ENCODE peak calls at places on chromosomes 2 and 18, in eight cellular contexts. One of them, this sample, is unnamed.

GRCh38 chr2:234677758-234678538 is 181.1 kb upstream of the ARL4C start:
- DNase-seq in IMR-90: peak
- DNase-seq in GM12864: no peak
- DNase-seq in heart right ventricle: no peak
- DNase-seq in left ventricle myocardium inferior: no peak
- DNase-seq in GM23338: no peak
- DNase-seq in GM23248: peak
- DNase-seq in AG04450: no peak
- DNase-seq in this sample: peak

GRCh38 chr2:220001693-220002260 is 374.3 kb downstream of the SLC4A3 start:
- DNase-seq in AG04450: no peak
- DNase-seq in heart right ventricle: no peak
- DNase-seq in GM12864: no peak
- DNase-seq in left ventricle myocardium inferior: no peak
- DNase-seq in IMR-90: peak
- DNase-seq in GM23338: no peak
- DNase-seq in GM23248: peak
- DNase-seq in this sample: no peak

GRCh38 chr2:214193943-214194342 is 216.9 kb upstream of the VWC2L start:
- DNase-seq in IMR-90: peak
- DNase-seq in left ventricle myocardium inferior: no peak
- DNase-seq in heart right ventricle: no peak
- DNase-seq in AG04450: peak
- DNase-seq in GM23338: no peak
- DNase-seq in GM12864: no peak
- DNase-seq in GM23248: peak
- DNase-seq in this sample: peak

GRCh38 chr18:23580677-23581367 is 5.5 kb downstream of the NPC1 start:
- DNase-seq in AG04450: peak
- DNase-seq in GM12864: no peak
- DNase-seq in IMR-90: peak
- DNase-seq in heart right ventricle: no peak
- DNase-seq in left ventricle myocardium inferior: no peak
- DNase-seq in GM23248: peak
- DNase-seq in GM23338: no peak
- DNase-seq in this sample: peak

GRCh38 chr18:26470011-26470637 is 78.2 kb downstream of the KCTD1 start:
- DNase-seq in heart right ventricle: no peak
- DNase-seq in AG04450: peak
- DNase-seq in GM23248: no peak
- DNase-seq in IMR-90: peak
- DNase-seq in GM12864: peak
- DNase-seq in left ventricle myocardium inferior: no peak
- DNase-seq in GM23338: no peak
- DNase-seq in this sample: no peak

GRCh38 chr2:122191331-122191730 is 435.9 kb downstream of the TSN start:
- DNase-seq in IMR-90: no peak
- DNase-seq in heart right ventricle: no peak
- DNase-seq in left ventricle myocardium inferior: no peak
- DNase-seq in GM23338: peak
- DNase-seq in GM23248: peak
- DNase-seq in AG04450: no peak
- DNase-seq in GM12864: no peak
- DNase-seq in this sample: peak

GRCh38 chr2:12709207-12709522 is 7.6 kb upstream of the TRIB2 start:
- DNase-seq in left ventricle myocardium inferior: no peak
- DNase-seq in IMR-90: no peak
- DNase-seq in GM12864: no peak
- DNase-seq in GM23248: no peak
- DNase-seq in AG04450: no peak
- DNase-seq in GM23338: no peak
- DNase-seq in heart right ventricle: no peak
- DNase-seq in this sample: no peak

GRCh38 chr2:219497495-219498279 is 1.0 kb upstream of the GMPPA start:
- DNase-seq in heart right ventricle: peak
- DNase-seq in IMR-90: peak
- DNase-seq in GM23248: peak
- DNase-seq in GM12864: peak
- DNase-seq in GM23338: peak
- DNase-seq in AG04450: peak
- DNase-seq in left ventricle myocardium inferior: peak
- DNase-seq in this sample: peak

GRCh38 chr2:101500860-101501259 is 25.9 kb upstream of the RFX8 start:
- DNase-seq in left ventricle myocardium inferior: no peak
- DNase-seq in GM23248: peak
- DNase-seq in GM23338: no peak
- DNase-seq in GM12864: no peak
- DNase-seq in IMR-90: peak
- DNase-seq in AG04450: no peak
- DNase-seq in heart right ventricle: peak
- DNase-seq in this sample: no peak

GRCh38 chr2:158501301-158501700 is 44.5 kb downstream of the PKP4 start:
- DNase-seq in GM23248: no peak
- DNase-seq in heart right ventricle: peak
- DNase-seq in left ventricle myocardium inferior: peak
- DNase-seq in AG04450: no peak
- DNase-seq in IMR-90: no peak
- DNase-seq in GM23338: no peak
- DNase-seq in GM12864: no peak
- DNase-seq in this sample: no peak

GRCh38 chr2:157899125-157899839 is 23.2 kb upstream of the ACVR1 start:
- DNase-seq in AG04450: no peak
- DNase-seq in GM23338: no peak
- DNase-seq in heart right ventricle: no peak
- DNase-seq in GM12864: peak
- DNase-seq in left ventricle myocardium inferior: no peak
- DNase-seq in IMR-90: no peak
- DNase-seq in GM23248: no peak
- DNase-seq in this sample: no peak

GRCh38 chr2:56185582-56186046 is 1.8 kb downstream of the CCDC85A start:
- DNase-seq in GM12864: no peak
- DNase-seq in AG04450: no peak
- DNase-seq in IMR-90: no peak
- DNase-seq in GM23338: peak
- DNase-seq in left ventricle myocardium inferior: peak
- DNase-seq in GM23248: peak
- DNase-seq in heart right ventricle: peak
- DNase-seq in this sample: peak

GRCh38 chr2:59926706-59927105 is 626.7 kb downstream of the BCL11A start:
- DNase-seq in heart right ventricle: no peak
- DNase-seq in IMR-90: no peak
- DNase-seq in GM23248: no peak
- DNase-seq in GM23338: no peak
- DNase-seq in GM12864: no peak
- DNase-seq in left ventricle myocardium inferior: no peak
- DNase-seq in AG04450: no peak
- DNase-seq in this sample: no peak

GRCh38 chr18:47997338-47997780 is 66.9 kb upstream of the SMAD2 start:
- DNase-seq in GM23248: no peak
- DNase-seq in left ventricle myocardium inferior: no peak
- DNase-seq in AG04450: no peak
- DNase-seq in GM23338: peak
- DNase-seq in IMR-90: no peak
- DNase-seq in heart right ventricle: no peak
- DNase-seq in GM12864: no peak
- DNase-seq in this sample: no peak

GRCh38 chr2:167489307-167489706 is 601.0 kb downstream of the XIRP2 start:
- DNase-seq in heart right ventricle: no peak
- DNase-seq in GM23248: no peak
- DNase-seq in left ventricle myocardium inferior: no peak
- DNase-seq in IMR-90: no peak
- DNase-seq in GM12864: no peak
- DNase-seq in AG04450: no peak
- DNase-seq in GM23338: no peak
- DNase-seq in this sample: no peak

GRCh38 chr2:150292807-150293206 is 194.7 kb downstream of the RND3 start:
- DNase-seq in GM23338: no peak
- DNase-seq in heart right ventricle: no peak
- DNase-seq in AG04450: no peak
- DNase-seq in GM12864: no peak
- DNase-seq in left ventricle myocardium inferior: no peak
- DNase-seq in IMR-90: peak
- DNase-seq in GM23248: peak
- DNase-seq in this sample: peak

GRCh38 chr18:28729321-28729720 is 552.4 kb upstream of the CDH2 start:
- DNase-seq in left ventricle myocardium inferior: no peak
- DNase-seq in GM23248: peak
- DNase-seq in GM23338: no peak
- DNase-seq in heart right ventricle: no peak
- DNase-seq in AG04450: no peak
- DNase-seq in IMR-90: peak
- DNase-seq in GM12864: no peak
- DNase-seq in this sample: peak

GRCh38 chr2:165390875-165391274 is 78.6 kb upstream of the CSRNP3 start:
- DNase-seq in GM23338: no peak
- DNase-seq in left ventricle myocardium inferior: no peak
- DNase-seq in heart right ventricle: no peak
- DNase-seq in AG04450: no peak
- DNase-seq in GM23248: no peak
- DNase-seq in GM12864: no peak
- DNase-seq in IMR-90: no peak
- DNase-seq in this sample: no peak

GRCh38 chr2:111036042-111036441 is 84.7 kb upstream of the BCL2L11 start:
- DNase-seq in heart right ventricle: no peak
- DNase-seq in IMR-90: no peak
- DNase-seq in GM12864: no peak
- DNase-seq in AG04450: no peak
- DNase-seq in GM23248: no peak
- DNase-seq in left ventricle myocardium inferior: no peak
- DNase-seq in GM23338: no peak
- DNase-seq in this sample: no peak

GRCh38 chr18:28204154-28204553 is 27.2 kb upstream of the CDH2 start:
- DNase-seq in left ventricle myocardium inferior: no peak
- DNase-seq in GM12864: no peak
- DNase-seq in GM23248: peak
- DNase-seq in AG04450: peak
- DNase-seq in IMR-90: peak
- DNase-seq in GM23338: no peak
- DNase-seq in heart right ventricle: no peak
- DNase-seq in this sample: peak

GRCh38 chr2:177403822-177404221 is 11.2 kb downstream of the AGPS start:
- DNase-seq in GM12864: no peak
- DNase-seq in AG04450: no peak
- DNase-seq in GM23248: peak
- DNase-seq in GM23338: no peak
- DNase-seq in left ventricle myocardium inferior: no peak
- DNase-seq in heart right ventricle: no peak
- DNase-seq in IMR-90: no peak
- DNase-seq in this sample: peak

GRCh38 chr2:42048318-42049251 is 764 bp downstream of the PKDCC start:
- DNase-seq in AG04450: no peak
- DNase-seq in GM12864: no peak
- DNase-seq in GM23338: peak
- DNase-seq in left ventricle myocardium inferior: no peak
- DNase-seq in GM23248: peak
- DNase-seq in heart right ventricle: no peak
- DNase-seq in IMR-90: peak
- DNase-seq in this sample: no peak
- H3K4me3 ChIP-seq in AG04450: peak
- H3K4me3 ChIP-seq in GM12864: peak
- H3K4me3 ChIP-seq in GM23338: peak
- H3K4me3 ChIP-seq in left ventricle myocardium inferior: peak
- H3K4me3 ChIP-seq in GM23248: peak
- H3K4me3 ChIP-seq in heart right ventricle: peak
- H3K4me3 ChIP-seq in IMR-90: peak
- H3K4me3 ChIP-seq in this sample: no peak

GRCh38 chr2:38174646-38175096 is 98.7 kb upstream of the CYP1B1 start:
- DNase-seq in IMR-90: peak
- DNase-seq in GM23338: no peak
- DNase-seq in GM12864: no peak
- DNase-seq in GM23248: peak
- DNase-seq in left ventricle myocardium inferior: no peak
- DNase-seq in AG04450: peak
- DNase-seq in heart right ventricle: no peak
- DNase-seq in this sample: peak
- H3K4me3 ChIP-seq in IMR-90: no peak
- H3K4me3 ChIP-seq in GM23338: no peak
- H3K4me3 ChIP-seq in GM12864: no peak
- H3K4me3 ChIP-seq in GM23248: no peak
- H3K4me3 ChIP-seq in left ventricle myocardium inferior: no peak
- H3K4me3 ChIP-seq in AG04450: no peak
- H3K4me3 ChIP-seq in heart right ventricle: no peak
- H3K4me3 ChIP-seq in this sample: no peak

DNA sequence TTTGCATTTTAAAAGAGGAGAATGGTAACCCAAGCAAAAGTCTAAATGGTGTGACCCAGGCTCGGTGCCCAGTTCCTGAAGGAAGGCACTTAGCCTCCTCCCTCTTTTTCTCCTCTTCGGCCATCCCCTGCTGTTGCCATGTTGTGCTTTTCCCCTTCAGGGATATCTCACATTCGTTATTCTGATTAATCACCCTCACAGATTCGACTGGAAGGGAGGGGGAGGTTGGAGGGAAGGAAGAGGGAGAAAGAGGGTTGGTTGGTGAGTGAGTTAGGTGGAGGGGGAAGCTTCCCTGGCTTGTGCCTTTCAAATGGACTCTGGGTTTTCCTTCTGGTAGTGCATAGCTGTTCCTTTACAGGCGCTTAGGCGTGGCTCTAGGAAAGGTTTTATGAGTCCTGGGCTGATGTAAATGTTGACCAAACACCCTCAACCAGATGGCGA is 39.0 kb upstream of the LYPD6B start:
- DNase-seq in GM23338: peak
- DNase-seq in IMR-90: no peak
- DNase-seq in AG04450: no peak
- DNase-seq in heart right ventricle: no peak
- DNase-seq in GM12864: no peak
- DNase-seq in GM23248: peak
- DNase-seq in left ventricle myocardium inferior: no peak
- DNase-seq in this sample: no peak
- H3K4me3 ChIP-seq in GM23338: peak
- H3K4me3 ChIP-seq in IMR-90: no peak
- H3K4me3 ChIP-seq in AG04450: no peak
- H3K4me3 ChIP-seq in heart right ventricle: no peak
- H3K4me3 ChIP-seq in GM12864: no peak
- H3K4me3 ChIP-seq in GM23248: peak
- H3K4me3 ChIP-seq in left ventricle myocardium inferior: no peak
- H3K4me3 ChIP-seq in this sample: no peak

GRCh38 chr2:53286336-53286735 is 481.3 kb upstream of the CHAC2 start:
- DNase-seq in AG04450: no peak
- DNase-seq in GM12864: no peak
- DNase-seq in GM23248: peak
- DNase-seq in IMR-90: peak
- DNase-seq in left ventricle myocardium inferior: no peak
- DNase-seq in GM23338: no peak
- DNase-seq in heart right ventricle: no peak
- DNase-seq in this sample: peak

DNA sequence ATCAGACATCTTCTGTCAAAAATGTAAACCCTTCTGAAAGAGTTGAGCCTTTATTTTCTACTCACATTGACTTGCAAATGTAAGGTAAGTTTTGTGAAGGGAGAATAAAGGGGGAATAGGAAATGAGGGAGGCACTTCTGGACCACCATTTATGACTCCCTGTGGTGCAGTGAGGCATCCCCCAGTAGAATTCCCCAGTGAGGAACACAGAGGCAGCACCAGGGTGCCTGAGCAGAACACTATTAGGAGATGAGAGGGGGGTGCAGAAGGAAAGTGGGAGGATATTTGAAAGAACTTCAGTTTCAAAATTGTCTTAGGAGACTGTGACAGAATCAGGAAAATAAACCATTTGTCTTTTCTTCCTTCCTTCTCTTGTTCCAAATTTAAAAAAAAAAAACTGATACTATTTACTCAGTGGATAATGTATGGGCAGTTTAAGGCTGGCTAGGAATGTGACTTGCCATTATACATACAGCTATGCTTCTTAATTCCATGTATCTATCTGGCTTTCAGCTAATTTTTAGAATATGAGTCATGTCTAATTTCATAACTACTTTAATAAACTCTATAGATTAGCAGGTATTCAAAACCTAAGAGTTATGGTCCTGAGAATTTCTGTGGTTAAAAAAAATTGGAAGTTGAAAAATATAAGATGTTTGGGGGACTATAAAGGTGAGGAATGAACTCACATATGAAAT is 478.1 kb upstream of the CHAC2 start:
- DNase-seq in GM23248: no peak
- DNase-seq in left ventricle myocardium inferior: no peak
- DNase-seq in GM23338: no peak
- DNase-seq in GM12864: no peak
- DNase-seq in heart right ventricle: no peak
- DNase-seq in AG04450: no peak
- DNase-seq in IMR-90: no peak
- DNase-seq in this sample: peak
- H3K4me3 ChIP-seq in GM23248: no peak
- H3K4me3 ChIP-seq in left ventricle myocardium inferior: no peak
- H3K4me3 ChIP-seq in GM23338: no peak
- H3K4me3 ChIP-seq in GM12864: no peak
- H3K4me3 ChIP-seq in heart right ventricle: no peak
- H3K4me3 ChIP-seq in AG04450: no peak
- H3K4me3 ChIP-seq in IMR-90: no peak
- H3K4me3 ChIP-seq in this sample: no peak

This sample was measured in epithelial cell of esophagus.